ENCODE peak calls at places on chromosome 21, in four cellular contexts. Q is K562, K is HepG2, W is GM12878. R is an unnamed sample.

GRCh38 chr21:41388259-41388658 is 26.4 kb downstream of the MX2 start:
- DNase-seq in Q (no peak), K (no peak), W (no peak), R (no peak)

GRCh38 chr21:42171091-42172053 is 47.6 kb upstream of the ABCG1 start:
- DNase-seq in Q (no peak), K (no peak), W (no peak), R (no peak)

GRCh38 chr21:17925000-17925610 is 105.9 kb upstream of the C21orf91 start:
- DNase-seq in Q (peak), K (peak), W (peak), R (peak)

GRCh38 chr21:15278851-15279250 is 214.1 kb upstream of the NRIP1 start:
- DNase-seq in Q (no peak), K (no peak), W (no peak), R (no peak)

GRCh38 chr21:18030248-18030647 is 211.1 kb upstream of the C21orf91 start:
- DNase-seq in Q (no peak), K (no peak), W (no peak), R (no peak)

GRCh38 chr21:42237577-42237976 is 18.6 kb downstream of the ABCG1 start:
- DNase-seq in Q (no peak), K (no peak), W (no peak), R (no peak)

GRCh38 chr21:38383411-38384245 is 114.6 kb downstream of the ERG start:
- DNase-seq in Q (no peak), K (no peak), W (no peak), R (no peak)

GRCh38 chr21:15250384-15250783 is 185.6 kb upstream of the NRIP1 start:
- DNase-seq in Q (no peak), K (no peak), W (no peak), R (no peak)

GRCh38 chr21:17613242-17613676 is 558 bp upstream of the BTG3 start:
- DNase-seq in Q (no peak), K (no peak), W (no peak), R (no peak)

GRCh38 chr21:42214921-42215320 is 4.0 kb upstream of the ABCG1 start:
- DNase-seq in Q (no peak), K (no peak), W (no peak), R (no peak)

GRCh38 chr21:16476056-16476850 is 746.5 kb downstream of the USP25 start:
- DNase-seq in Q (no peak), K (no peak), W (no peak), R (no peak)

GRCh38 chr21:29095203-29095602 is 21.8 kb upstream of the CCT8 start:
- DNase-seq in Q (no peak), K (no peak), W (no peak), R (no peak)

GRCh38 chr21:14120091-14120734 is 90.5 kb downstream of the LIPI start:
- DNase-seq in Q (peak), K (peak), W (peak), R (peak)

GRCh38 chr21:43608225-43608624 is 51.1 kb downstream of the HSF2BP start:
- DNase-seq in Q (no peak), K (no peak), W (no peak), R (no peak)

GRCh38 chr21:15363921-15364320 is 299.1 kb upstream of the NRIP1 start:
- DNase-seq in Q (no peak), K (no peak), W (no peak), R (no peak)

GRCh38 chr21:17427157-17427556 is 85.7 kb upstream of the CXADR start:
- DNase-seq in Q (no peak), K (no peak), W (no peak), R (no peak)

DNA sequence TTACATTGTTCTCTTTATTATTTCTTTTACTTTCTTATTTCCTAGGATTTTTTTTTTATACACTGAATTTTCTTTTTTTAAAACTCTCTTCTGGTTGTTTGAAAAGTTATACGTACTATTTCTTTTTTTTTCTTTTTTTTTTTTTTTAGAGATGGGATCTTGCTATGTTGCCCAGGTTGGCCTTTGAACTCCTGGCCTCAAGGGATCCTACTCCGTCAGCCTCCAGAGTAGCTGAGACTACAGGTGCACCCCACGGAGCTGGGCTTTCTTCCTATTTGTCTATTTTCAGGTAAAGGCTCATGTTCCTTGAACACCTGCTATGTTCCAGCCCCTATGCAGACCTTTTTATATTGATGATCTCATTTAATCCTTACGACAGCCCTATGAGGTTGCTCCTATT is 29.4 kb upstream of the DYRK1A start:
- DNase-seq in Q (no peak), K (no peak), W (no peak), R (no peak)
- TF ChIP-seq TCF7 in Q (no peak), K (no peak), W (no peak), R (no peak)

GRCh38 chr21:34344584-34344983 is 19.2 kb upstream of the KCNE2 start:
- DNase-seq in Q (no peak), K (no peak), W (no peak), R (no peak)

GRCh38 chr21:34343347-34344057 is 20.3 kb upstream of the KCNE2 start:
- DNase-seq in Q (no peak), K (no peak), W (no peak), R (no peak)

GRCh38 chr21:34344058-34344425 is 19.8 kb upstream of the KCNE2 start:
- DNase-seq in Q (no peak), K (no peak), W (no peak), R (no peak)

GRCh38 chr21:34345091-34345871 is 18.5 kb upstream of the KCNE2 start:
- DNase-seq in Q (no peak), K (no peak), W (no peak), R (no peak)

GRCh38 chr21:34345892-34346291 is 17.9 kb upstream of the KCNE2 start:
- DNase-seq in Q (no peak), K (no peak), W (no peak), R (no peak)
- TF ChIP-seq CBFB in Q (no peak), K (no peak), W (no peak), R (no peak)

GRCh38 chr21:36070999-36071398 is 1.2 kb downstream of the CBR1 start:
- DNase-seq in Q (no peak), K (no peak), W (no peak), R (no peak)

GRCh38 chr21:36069713-36070573 is at the start of gene CBR1:
- DNase-seq in Q (peak), K (peak), W (peak), R (peak)

GRCh38 chr21:36072453-36073167 is 2.8 kb downstream of the CBR1 start:
- DNase-seq in Q (no peak), K (no peak), W (no peak), R (no peak)

GRCh38 chr21:36065497-36066036 is 4.3 kb upstream of the CBR1 start:
- DNase-seq in Q (no peak), K (peak), W (no peak), R (no peak)

GRCh38 chr21:36068748-36069398 is 951 bp upstream of the CBR1 start:
- DNase-seq in Q (no peak), K (no peak), W (no peak), R (no peak)
- TF ChIP-seq USF2 in Q (no peak), K (no peak), W (no peak), R (no peak)

GRCh38 chr21:36477559-36477958 is 2.4 kb downstream of the CLDN14 start:
- DNase-seq in Q (no peak), K (no peak), W (no peak), R (no peak)

GRCh38 chr21:36478207-36478701 is 1.7 kb downstream of the CLDN14 start:
- DNase-seq in Q (no peak), K (no peak), W (no peak), R (no peak)

GRCh38 chr21:36479415-36480402 is at the start of gene CLDN14:
- DNase-seq in Q (no peak), K (peak), W (no peak), R (no peak)

GRCh38 chr21:36480618-36481017 is 696 bp upstream of the CLDN14 start:
- DNase-seq in Q (no peak), K (no peak), W (no peak), R (no peak)

GRCh38 chr21:36478941-36479340 is 981 bp downstream of the CLDN14 start:
- DNase-seq in Q (no peak), K (no peak), W (no peak), R (peak)
- TF ChIP-seq TCF7 in Q (no peak), K (no peak), W (no peak), R (no peak)

GRCh38 chr21:31489014-31489413 is 145.0 kb upstream of the TIAM1 start:
- DNase-seq in Q (no peak), K (no peak), W (no peak), R (no peak)

GRCh38 chr21:31491617-31492016 is 147.6 kb upstream of the TIAM1 start:
- DNase-seq in Q (no peak), K (no peak), W (no peak), R (no peak)

GRCh38 chr21:31497939-31498338 is 153.9 kb upstream of the TIAM1 start:
- DNase-seq in Q (no peak), K (no peak), W (no peak), R (no peak)

GRCh38 chr21:31490471-31490870 is 146.4 kb upstream of the TIAM1 start:
- DNase-seq in Q (peak), K (no peak), W (no peak), R (no peak)

GRCh38 chr21:31493350-31493880 is 149.4 kb upstream of the TIAM1 start:
- DNase-seq in Q (no peak), K (no peak), W (no peak), R (no peak)
- TF ChIP-seq CBFB in Q (no peak), K (no peak), W (no peak), R (no peak)

GRCh38 chr21:44933938-44934260 is 5.9 kb upstream of the SLX9 start:
- DNase-seq in Q (no peak), K (no peak), W (no peak), R (no peak)

GRCh38 chr21:44933199-44933937 is 6.5 kb upstream of the SLX9 start:
- DNase-seq in Q (no peak), K (no peak), W (no peak), R (no peak)

GRCh38 chr21:44931137-44931500 is 8.7 kb upstream of the SLX9 start:
- DNase-seq in Q (no peak), K (no peak), W (no peak), R (no peak)

GRCh38 chr21:44931501-44932365 is 8.1 kb upstream of the SLX9 start:
- DNase-seq in Q (no peak), K (no peak), W (no peak), R (no peak)

DNA sequence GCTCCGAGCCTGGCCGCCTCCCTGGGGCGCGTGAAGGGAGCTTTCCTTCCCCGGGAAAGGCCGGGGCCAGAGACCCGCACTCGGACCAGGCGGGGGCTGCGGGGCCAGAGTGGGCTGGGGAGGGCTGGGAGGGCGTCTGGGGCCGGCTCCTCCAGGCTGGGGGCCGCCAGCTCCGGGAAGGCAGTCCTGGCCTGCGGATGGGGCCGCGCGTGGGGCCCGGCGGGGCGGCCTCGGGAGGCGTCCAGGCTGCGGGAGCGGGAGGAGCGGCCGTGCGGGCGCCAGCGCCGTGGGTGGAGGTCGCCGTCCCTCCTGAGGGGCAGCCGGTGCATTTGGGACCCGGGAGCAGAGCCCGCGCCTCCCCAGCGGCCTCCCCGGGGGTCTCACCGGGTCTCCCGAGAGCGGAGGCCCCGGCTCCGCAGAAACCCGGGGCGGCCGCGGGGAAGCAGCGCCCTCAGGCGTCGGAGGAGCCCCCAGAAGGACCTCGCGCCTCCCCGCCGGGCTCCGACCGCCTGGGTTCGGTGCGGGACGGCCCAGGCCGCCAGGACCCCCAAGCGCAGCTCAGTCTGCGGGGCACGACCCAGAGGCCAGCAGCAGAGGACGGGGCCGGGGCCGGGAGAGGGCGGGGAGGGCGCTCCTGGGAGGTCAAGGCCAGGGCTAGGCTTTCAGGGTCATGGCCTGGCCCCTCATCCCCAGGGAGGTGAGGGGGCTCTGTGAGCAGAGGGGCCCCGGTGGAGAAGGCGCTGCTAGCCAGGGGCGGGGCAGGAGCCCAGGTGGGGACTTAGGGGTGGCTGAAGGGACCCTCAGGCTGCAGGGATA is 7.3 kb upstream of the SLX9 start:
- DNase-seq in Q (peak), K (no peak), W (no peak), R (no peak)
- TF ChIP-seq USF2 in Q (no peak), K (no peak), W (no peak), R (no peak)

GRCh38 chr21:25813917-25814316 is 79.1 kb downstream of the GABPA start:
- DNase-seq in Q (no peak), K (no peak), W (no peak), R (no peak)

GRCh38 chr21:25822981-25823380 is 88.2 kb downstream of the GABPA start:
- DNase-seq in Q (no peak), K (no peak), W (no peak), R (no peak)

GRCh38 chr21:25818156-25818950 is 83.6 kb downstream of the GABPA start:
- DNase-seq in Q (no peak), K (no peak), W (no peak), R (no peak)
- TF ChIP-seq TCF7 in Q (no peak), K (no peak), W (no peak), R (no peak)

GRCh38 chr21:33557447-33557846 is 14.6 kb downstream of the SON start:
- DNase-seq in Q (no peak), K (no peak), W (no peak), R (no peak)
- TF ChIP-seq CBFB in Q (no peak), K (no peak), W (no peak), R (no peak)